ENCODE peak calls at places on chromosomes 11 and 22, in nine cellular contexts. One of them, this sample, is unnamed.

GRCh38 chr11:48210052-48210451 is 6.6 kb upstream of the OR4B1 start:
- DNase-seq in hippocampal formation: peak
- DNase-seq in esophagus squamous epithelium: no peak
- DNase-seq in KG1: no peak
- DNase-seq in NCI-H69: no peak
- DNase-seq in right cardiac atrium: no peak
- DNase-seq in activated CD4-positive, alpha-beta T cell treated with anti-CD3 and anti-CD28 coated beads for 24 hours: no peak
- DNase-seq in ACHN: peak
- DNase-seq in T-helper 17 cell: no peak
- DNase-seq in this sample: no peak

GRCh38 chr11:116421529-116422185 is 351.1 kb downstream of the BUD13 start:
- DNase-seq in NCI-H69: peak
- DNase-seq in esophagus squamous epithelium: no peak
- DNase-seq in T-helper 17 cell: no peak
- DNase-seq in ACHN: no peak
- DNase-seq in right cardiac atrium: no peak
- DNase-seq in KG1: no peak
- DNase-seq in hippocampal formation: no peak
- DNase-seq in activated CD4-positive, alpha-beta T cell treated with anti-CD3 and anti-CD28 coated beads for 24 hours: no peak
- DNase-seq in this sample: no peak

GRCh38 chr11:80586464-80586863 is 1145.6 kb upstream of the TENM4 start:
- DNase-seq in activated CD4-positive, alpha-beta T cell treated with anti-CD3 and anti-CD28 coated beads for 24 hours: no peak
- DNase-seq in KG1: no peak
- DNase-seq in NCI-H69: no peak
- DNase-seq in esophagus squamous epithelium: no peak
- DNase-seq in ACHN: no peak
- DNase-seq in right cardiac atrium: no peak
- DNase-seq in hippocampal formation: no peak
- DNase-seq in T-helper 17 cell: no peak
- DNase-seq in this sample: no peak

GRCh38 chr11:125451400-125452124 is 44.5 kb downstream of the FEZ1 start:
- DNase-seq in T-helper 17 cell: no peak
- DNase-seq in ACHN: peak
- DNase-seq in right cardiac atrium: peak
- DNase-seq in KG1: no peak
- DNase-seq in NCI-H69: peak
- DNase-seq in activated CD4-positive, alpha-beta T cell treated with anti-CD3 and anti-CD28 coated beads for 24 hours: no peak
- DNase-seq in hippocampal formation: peak
- DNase-seq in esophagus squamous epithelium: no peak
- DNase-seq in this sample: peak

GRCh38 chr11:106399075-106399500 is 321.6 kb downstream of the AASDHPPT start:
- DNase-seq in esophagus squamous epithelium: no peak
- DNase-seq in hippocampal formation: no peak
- DNase-seq in T-helper 17 cell: no peak
- DNase-seq in KG1: no peak
- DNase-seq in activated CD4-positive, alpha-beta T cell treated with anti-CD3 and anti-CD28 coated beads for 24 hours: no peak
- DNase-seq in ACHN: peak
- DNase-seq in right cardiac atrium: peak
- DNase-seq in NCI-H69: no peak
- DNase-seq in this sample: no peak

GRCh38 chr11:96361778-96362177 is 18.8 kb upstream of the MAML2 start:
- DNase-seq in activated CD4-positive, alpha-beta T cell treated with anti-CD3 and anti-CD28 coated beads for 24 hours: no peak
- DNase-seq in ACHN: no peak
- DNase-seq in NCI-H69: no peak
- DNase-seq in T-helper 17 cell: no peak
- DNase-seq in esophagus squamous epithelium: no peak
- DNase-seq in right cardiac atrium: no peak
- DNase-seq in KG1: no peak
- DNase-seq in hippocampal formation: no peak
- DNase-seq in this sample: no peak

GRCh38 chr11:3159296-3160190 is 5.6 kb downstream of the OSBPL5 start:
- DNase-seq in NCI-H69: peak
- DNase-seq in T-helper 17 cell: no peak
- DNase-seq in hippocampal formation: no peak
- DNase-seq in right cardiac atrium: peak
- DNase-seq in KG1: no peak
- DNase-seq in activated CD4-positive, alpha-beta T cell treated with anti-CD3 and anti-CD28 coated beads for 24 hours: no peak
- DNase-seq in esophagus squamous epithelium: no peak
- DNase-seq in ACHN: no peak
- DNase-seq in this sample: no peak

GRCh38 chr11:94493146-94493442 is 550 bp downstream of the MRE11 start:
- DNase-seq in KG1: peak
- DNase-seq in esophagus squamous epithelium: no peak
- DNase-seq in NCI-H69: no peak
- DNase-seq in T-helper 17 cell: no peak
- DNase-seq in ACHN: no peak
- DNase-seq in activated CD4-positive, alpha-beta T cell treated with anti-CD3 and anti-CD28 coated beads for 24 hours: no peak
- DNase-seq in right cardiac atrium: no peak
- DNase-seq in hippocampal formation: no peak
- DNase-seq in this sample: no peak

GRCh38 chr11:4713241-4713640 is 8.7 kb downstream of the MMP26 start:
- DNase-seq in right cardiac atrium: no peak
- DNase-seq in ACHN: no peak
- DNase-seq in NCI-H69: peak
- DNase-seq in KG1: no peak
- DNase-seq in T-helper 17 cell: no peak
- DNase-seq in hippocampal formation: no peak
- DNase-seq in esophagus squamous epithelium: no peak
- DNase-seq in activated CD4-positive, alpha-beta T cell treated with anti-CD3 and anti-CD28 coated beads for 24 hours: no peak
- DNase-seq in this sample: no peak

GRCh38 chr11:75223954-75224643 is 16.5 kb upstream of the TPBGL start:
- DNase-seq in NCI-H69: peak
- DNase-seq in activated CD4-positive, alpha-beta T cell treated with anti-CD3 and anti-CD28 coated beads for 24 hours: no peak
- DNase-seq in ACHN: no peak
- DNase-seq in esophagus squamous epithelium: no peak
- DNase-seq in right cardiac atrium: no peak
- DNase-seq in T-helper 17 cell: no peak
- DNase-seq in hippocampal formation: no peak
- DNase-seq in KG1: no peak
- DNase-seq in this sample: no peak

GRCh38 chr11:110971110-110971509 is 258.9 kb upstream of the ARHGAP20 start:
- DNase-seq in NCI-H69: no peak
- DNase-seq in hippocampal formation: no peak
- DNase-seq in right cardiac atrium: no peak
- DNase-seq in ACHN: peak
- DNase-seq in KG1: no peak
- DNase-seq in esophagus squamous epithelium: no peak
- DNase-seq in activated CD4-positive, alpha-beta T cell treated with anti-CD3 and anti-CD28 coated beads for 24 hours: no peak
- DNase-seq in T-helper 17 cell: no peak
- DNase-seq in this sample: no peak

GRCh38 chr11:65576867-65577755 is 1.3 kb downstream of the EHBP1L1 start:
- DNase-seq in KG1: no peak
- DNase-seq in hippocampal formation: no peak
- DNase-seq in right cardiac atrium: peak
- DNase-seq in T-helper 17 cell: no peak
- DNase-seq in esophagus squamous epithelium: no peak
- DNase-seq in activated CD4-positive, alpha-beta T cell treated with anti-CD3 and anti-CD28 coated beads for 24 hours: no peak
- DNase-seq in NCI-H69: peak
- DNase-seq in ACHN: peak
- DNase-seq in this sample: no peak

GRCh38 chr11:69292221-69292648 is 1.7 kb upstream of the MYEOV start:
- DNase-seq in esophagus squamous epithelium: no peak
- DNase-seq in KG1: peak
- DNase-seq in ACHN: no peak
- DNase-seq in hippocampal formation: no peak
- DNase-seq in activated CD4-positive, alpha-beta T cell treated with anti-CD3 and anti-CD28 coated beads for 24 hours: no peak
- DNase-seq in NCI-H69: peak
- DNase-seq in T-helper 17 cell: peak
- DNase-seq in right cardiac atrium: no peak
- DNase-seq in this sample: no peak

GRCh38 chr11:63766501-63767270 is 1.9 kb downstream of the ZFTA start:
- DNase-seq in right cardiac atrium: no peak
- DNase-seq in NCI-H69: peak
- DNase-seq in KG1: no peak
- DNase-seq in T-helper 17 cell: no peak
- DNase-seq in esophagus squamous epithelium: no peak
- DNase-seq in hippocampal formation: no peak
- DNase-seq in ACHN: no peak
- DNase-seq in activated CD4-positive, alpha-beta T cell treated with anti-CD3 and anti-CD28 coated beads for 24 hours: no peak
- DNase-seq in this sample: no peak

GRCh38 chr11:56905442-56905841 is 83.3 kb upstream of the OR5AK2 start:
- DNase-seq in right cardiac atrium: no peak
- DNase-seq in T-helper 17 cell: no peak
- DNase-seq in NCI-H69: no peak
- DNase-seq in hippocampal formation: no peak
- DNase-seq in esophagus squamous epithelium: no peak
- DNase-seq in KG1: no peak
- DNase-seq in ACHN: no peak
- DNase-seq in activated CD4-positive, alpha-beta T cell treated with anti-CD3 and anti-CD28 coated beads for 24 hours: no peak
- DNase-seq in this sample: no peak

GRCh38 chr22:42270512-42271190 is at the start of gene TCF20:
- DNase-seq in esophagus squamous epithelium: no peak
- DNase-seq in NCI-H69: peak
- DNase-seq in T-helper 17 cell: peak
- DNase-seq in hippocampal formation: peak
- DNase-seq in activated CD4-positive, alpha-beta T cell treated with anti-CD3 and anti-CD28 coated beads for 24 hours: peak
- DNase-seq in ACHN: peak
- DNase-seq in right cardiac atrium: peak
- DNase-seq in KG1: peak
- DNase-seq in this sample: peak

GRCh38 chr11:47413351-47413750 is 5.0 kb downstream of the SLC39A13 start:
- DNase-seq in NCI-H69: no peak
- DNase-seq in T-helper 17 cell: no peak
- DNase-seq in KG1: no peak
- DNase-seq in activated CD4-positive, alpha-beta T cell treated with anti-CD3 and anti-CD28 coated beads for 24 hours: no peak
- DNase-seq in esophagus squamous epithelium: no peak
- DNase-seq in ACHN: no peak
- DNase-seq in right cardiac atrium: peak
- DNase-seq in hippocampal formation: no peak
- DNase-seq in this sample: no peak

GRCh38 chr11:61787928-61788491 is 4.4 kb downstream of the TMEM258 start:
- DNase-seq in T-helper 17 cell: no peak
- DNase-seq in esophagus squamous epithelium: no peak
- DNase-seq in ACHN: peak
- DNase-seq in NCI-H69: peak
- DNase-seq in activated CD4-positive, alpha-beta T cell treated with anti-CD3 and anti-CD28 coated beads for 24 hours: no peak
- DNase-seq in KG1: peak
- DNase-seq in hippocampal formation: peak
- DNase-seq in right cardiac atrium: no peak
- DNase-seq in this sample: peak

GRCh38 chr22:29703595-29704195 is 16.1 kb upstream of the CABP7 start:
- DNase-seq in right cardiac atrium: peak
- DNase-seq in esophagus squamous epithelium: no peak
- DNase-seq in activated CD4-positive, alpha-beta T cell treated with anti-CD3 and anti-CD28 coated beads for 24 hours: no peak
- DNase-seq in ACHN: no peak
- DNase-seq in T-helper 17 cell: no peak
- DNase-seq in KG1: no peak
- DNase-seq in NCI-H69: peak
- DNase-seq in hippocampal formation: no peak
- DNase-seq in this sample: no peak

This sample was measured in NCI-H1930.